ENCODE peak calls at places on chromosome 5, in five cellular contexts. One of them, this sample, is unnamed.

GRCh38 chr5:179530069-179530998 is 20.0 kb upstream of the RUFY1 start:
- DNase-seq in KBM-7: no peak
- DNase-seq in aorta: peak
- DNase-seq in cardiac muscle cell: peak
- DNase-seq in left ventricle myocardium superior: peak
- DNase-seq in this sample: peak

GRCh38 chr5:9546973-9547947 is 1.4 kb upstream of the SEMA5A start:
- DNase-seq in cardiac muscle cell: peak
- DNase-seq in left ventricle myocardium superior: peak
- DNase-seq in KBM-7: no peak
- DNase-seq in aorta: peak
- DNase-seq in this sample: no peak

GRCh38 chr5:147576646-147577535 is 67.0 kb upstream of the DPYSL3 start:
- DNase-seq in cardiac muscle cell: peak
- DNase-seq in aorta: peak
- DNase-seq in KBM-7: peak
- DNase-seq in left ventricle myocardium superior: peak
- DNase-seq in this sample: no peak

GRCh38 chr5:114390431-114390830 is 28.6 kb downstream of the KCNN2 start:
- DNase-seq in left ventricle myocardium superior: no peak
- DNase-seq in KBM-7: no peak
- DNase-seq in cardiac muscle cell: no peak
- DNase-seq in aorta: no peak
- DNase-seq in this sample: no peak

GRCh38 chr5:18067615-18068014 is 433.4 kb downstream of the TAF11L14 start:
- DNase-seq in KBM-7: no peak
- DNase-seq in aorta: no peak
- DNase-seq in left ventricle myocardium superior: no peak
- DNase-seq in cardiac muscle cell: no peak
- DNase-seq in this sample: no peak

GRCh38 chr5:82297711-82298110 is 19.6 kb upstream of the RPS23 start:
- DNase-seq in left ventricle myocardium superior: no peak
- DNase-seq in KBM-7: no peak
- DNase-seq in cardiac muscle cell: peak
- DNase-seq in aorta: no peak
- DNase-seq in this sample: no peak

GRCh38 chr5:149732500-149733128 is 2.5 kb downstream of the PPARGC1B start:
- DNase-seq in cardiac muscle cell: peak
- DNase-seq in KBM-7: peak
- DNase-seq in left ventricle myocardium superior: peak
- DNase-seq in aorta: no peak
- DNase-seq in this sample: no peak

GRCh38 chr5:134226441-134227192 is 744 bp upstream of the PPP2CA start:
- DNase-seq in left ventricle myocardium superior: no peak
- DNase-seq in cardiac muscle cell: no peak
- DNase-seq in KBM-7: no peak
- DNase-seq in aorta: no peak
- DNase-seq in this sample: peak

GRCh38 chr5:124661317-124662141 is 84.9 kb downstream of the ZNF608 start:
- DNase-seq in left ventricle myocardium superior: no peak
- DNase-seq in cardiac muscle cell: peak
- DNase-seq in aorta: no peak
- DNase-seq in KBM-7: no peak
- DNase-seq in this sample: no peak

This sample was measured in activated T-helper 9 cell treated with anti-CD3 and anti-CD28 coated beads, Interleukin-2, amount 50 U/mL, for 16 hours.